ENCODE peak calls at places on chromosomes 6 and 20, in six cellular contexts. F is ovary, Q is activated T-cell treated with anti-CD3 and anti-CD28 coated beads for 1 hour, B is anterior cingulate cortex, C is mesenchymal stem cell, U is Panc1. A is an unnamed sample.

GRCh38 chr6:39792501-39793450 is 600 bp downstream of the DAAM2 start:
- DNase-seq in F (peak), Q (no peak), B (no peak), C (no peak), U (no peak), A (no peak)

GRCh38 chr20:52494244-52494643 is 302.7 kb upstream of the ZFP64 start:
- DNase-seq in F (no peak), Q (peak), B (no peak), C (peak), U (no peak), A (peak)

GRCh38 chr6:167745660-167746376 is 80.9 kb upstream of the AFDN start:
- DNase-seq in F (peak), Q (no peak), B (no peak), C (no peak), U (no peak), A (no peak)

GRCh38 chr20:2907519-2907918 is 34.2 kb downstream of the PTPRA start:
- DNase-seq in F (no peak), Q (no peak), B (no peak), C (no peak), U (no peak), A (no peak)

GRCh38 chr6:160999508-160999907 is 7.9 kb downstream of the MAP3K4 start:
- DNase-seq in F (no peak), Q (no peak), B (no peak), C (no peak), U (no peak), A (no peak)

GRCh38 chr6:105618247-105618646 is 215.4 kb upstream of the PREP start:
- DNase-seq in F (no peak), Q (no peak), B (no peak), C (no peak), U (no peak), A (no peak)

GRCh38 chr6:155186052-155186658 is 77.7 kb upstream of the CLDN20 start:
- DNase-seq in F (no peak), Q (no peak), B (no peak), C (peak), U (no peak), A (no peak)

GRCh38 chr6:166563805-166564204 is 22.7 kb downstream of the RAMACL start:
- DNase-seq in F (no peak), Q (no peak), B (no peak), C (no peak), U (no peak), A (no peak)

GRCh38 chr6:156988276-156989158 is 211.3 kb downstream of the ARID1B start:
- DNase-seq in F (no peak), Q (no peak), B (no peak), C (peak), U (no peak), A (no peak)